ENCODE peak calls at places on chromosomes 11 and 22, in five cellular contexts. M is ovary, O is IMR-90, U is Caco-2, I is cardiac muscle cell. J is an unnamed sample.
A peak's percentile ranks its signal among the peaks of the same experiment; 100 is the strongest.

GRCh38 chr11:5605849-5606248 is 9.4 kb downstream of the TRIM6 start:
- DNase-seq in O (peak; percentile 92), U (no peak), I (no peak), M (no peak), J (peak; percentile 59)

GRCh38 chr22:37182101-37182948 is 5.7 kb downstream of the C1QTNF6 start:
- DNase-seq in U (no peak), I (no peak), O (no peak), M (no peak), J (no peak)

GRCh38 chr22:27125539-27125938 is 468.2 kb downstream of the MIAT start:
- DNase-seq in U (no peak), I (no peak), O (no peak), M (no peak), J (no peak)

GRCh38 chr11:1073261-1073724 is 1.4 kb upstream of the MUC2 start:
- DNase-seq in O (peak; percentile 46), U (no peak), I (no peak), M (no peak), J (no peak)

GRCh38 chr11:44561964-44562734 is 3.3 kb upstream of the CD82 start:
- DNase-seq in M (no peak), O (no peak), I (no peak), U (no peak), J (no peak)

GRCh38 chr11:60711316-60711715 is 11.9 kb downstream of the MS4A8 start:
- DNase-seq in M (no peak), O (no peak), U (peak; percentile 94), I (no peak), J (no peak)

GRCh38 chr22:23225337-23225723 is 45.0 kb downstream of the BCR start:
- DNase-seq in O (no peak), I (no peak), U (no peak), M (no peak), J (no peak)

GRCh38 chr11:109071712-109072524 is 350.1 kb upstream of the C11orf87 start:
- DNase-seq in U (no peak), M (peak; percentile 12), I (no peak), O (peak; percentile 46), J (peak; percentile 6)

GRCh38 chr22:24500251-24500820 is 5.2 kb downstream of the UPB1 start:
- DNase-seq in M (no peak), U (no peak), O (no peak), I (no peak), J (no peak)

GRCh38 chr11:35541621-35542375 is 16.4 kb upstream of the PAMR1 start:
- DNase-seq in O (peak; percentile 93), I (no peak), U (peak; percentile 73), M (no peak), J (no peak)

GRCh38 chr11:9137293-9138132 is 46.1 kb upstream of the SCUBE2 start:
- DNase-seq in U (peak; percentile 77), M (peak; percentile 81), O (peak; percentile 69), I (peak; percentile 79), J (peak; percentile 41)

GRCh38 chr11:74255741-74256369 is 55.6 kb downstream of the P4HA3 start:
- DNase-seq in M (peak; percentile 56), O (peak; percentile 63), I (peak; percentile 66), U (no peak), J (no peak)

GRCh38 chr11:32052218-32052617 is 38.7 kb upstream of the RCN1 start:
- DNase-seq in M (peak; percentile 44), O (peak; percentile 58), I (peak; percentile 73), U (peak; percentile 42), J (peak; percentile 15)

GRCh38 chr11:36622431-36623136 is 24.5 kb upstream of the RAG2 start:
- DNase-seq in M (no peak), O (peak; percentile 36), I (peak; percentile 21), U (no peak), J (peak; percentile 0)

GRCh38 chr11:105937738-105938137 is 84.3 kb downstream of the MSANTD4 start:
- DNase-seq in O (peak; percentile 46), U (no peak), M (no peak), I (no peak), J (no peak)

GRCh38 chr11:133927690-133928627 is 28.8 kb downstream of the IGSF9B start:
- DNase-seq in U (peak; percentile 87), I (peak; percentile 67), M (peak; percentile 70), O (peak; percentile 39), J (peak; percentile 11)

GRCh38 chr22:37077802-37078448 is 26.4 kb downstream of the KCTD17 start:
- DNase-seq in M (peak; percentile 37), U (peak; percentile 61), O (peak; percentile 37), I (peak; percentile 72), J (peak; percentile 10)

GRCh38 chr11:22521226-22521625 is 104.4 kb downstream of the FANCF start:
- DNase-seq in I (no peak), O (peak; percentile 48), M (no peak), U (no peak), J (no peak)

GRCh38 chr11:64650923-64651523 is 60.0 kb downstream of the SLC22A12 start:
- DNase-seq in I (peak; percentile 47), U (no peak), M (no peak), O (peak; percentile 19), J (no peak)

GRCh38 chr22:23042179-23042578 is 28.1 kb upstream of the GNAZ start:
- DNase-seq in U (no peak), O (no peak), M (no peak), I (no peak), J (no peak)

GRCh38 chr11:100674212-100674611 is 12.9 kb upstream of the ARHGAP42 start:
- DNase-seq in M (no peak), U (no peak), I (no peak), O (peak; percentile 98), J (peak; percentile 69)

GRCh38 chr22:23034621-23035556 is 35.4 kb upstream of the GNAZ start:
- DNase-seq in U (no peak), O (no peak), M (no peak), I (no peak), J (no peak)

GRCh38 chr11:60978546-60979380 is 7.3 kb downstream of the CD6 start:
- DNase-seq in M (no peak), I (no peak), U (peak; percentile 9), O (no peak), J (no peak)

GRCh38 chr11:1010006-1010405 is 26.5 kb downstream of the MUC6 start:
- DNase-seq in M (no peak), U (no peak), O (no peak), I (no peak), J (no peak)

GRCh38 chr11:130782361-130783221 is 133.7 kb downstream of the SNX19 start:
- DNase-seq in I (no peak), O (peak; percentile 52), M (no peak), U (no peak), J (no peak)

GRCh38 chr22:45692549-45692948 is 20.9 kb downstream of the ATXN10 start:
- DNase-seq in M (no peak), U (no peak), I (no peak), O (peak; percentile 50), J (no peak)

GRCh38 chr22:43567691-43568308 is 156.0 kb downstream of the MPPED1 start:
- DNase-seq in I (no peak), M (no peak), O (no peak), U (no peak), J (no peak)

GRCh38 chr22:37529652-37530345 is 10.6 kb upstream of the CARD10 start:
- DNase-seq in U (no peak), O (no peak), M (no peak), I (no peak), J (no peak)

GRCh38 chr22:20239063-20239950 is 28.8 kb downstream of the RTN4R start:
- DNase-seq in I (no peak), U (no peak), M (peak; percentile 86), O (peak; percentile 17), J (no peak)

DNA sequence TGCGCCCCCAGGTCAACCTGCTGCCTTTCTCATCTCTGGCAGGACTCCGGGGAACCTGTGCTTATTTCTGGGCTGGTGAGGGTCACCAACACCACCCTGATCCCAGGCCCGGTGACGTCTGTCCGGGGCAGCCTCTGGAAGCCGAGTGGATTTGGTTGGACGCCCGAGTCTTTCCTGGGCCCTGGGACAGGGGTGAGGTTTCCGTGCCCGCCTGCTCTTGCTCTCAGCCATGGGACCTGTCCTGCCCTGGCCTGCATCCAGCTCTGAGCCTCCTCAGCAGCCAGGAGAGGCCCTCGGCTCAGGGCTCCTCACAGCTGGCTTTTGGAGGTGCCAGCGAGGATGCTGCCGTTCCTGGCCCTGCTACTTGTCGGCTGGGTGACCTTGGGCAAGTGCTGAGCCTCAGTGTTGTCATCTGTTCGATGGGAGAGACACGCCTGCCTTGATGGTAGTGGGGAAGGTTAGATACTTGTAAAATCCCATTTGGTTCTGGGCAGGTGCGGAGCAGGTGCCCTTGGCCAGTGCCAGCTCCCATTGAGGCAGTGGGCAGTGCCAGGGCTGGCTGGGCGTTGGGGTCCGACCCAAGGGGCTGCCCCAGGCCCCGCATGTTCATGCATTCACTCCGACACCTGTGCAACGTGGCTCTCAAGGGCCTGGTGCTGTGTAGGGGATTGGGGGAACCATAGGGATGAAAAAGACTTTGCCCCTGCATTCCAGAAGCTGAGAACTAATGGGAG is 58.9 kb upstream of the THY1 start:
- DNase-seq in U (peak; percentile 51), I (no peak), M (no peak), O (no peak), J (no peak)
- TF ChIP-seq CTCF in U (no peak), I (no peak), M (no peak), O (no peak), J (no peak)

DNA sequence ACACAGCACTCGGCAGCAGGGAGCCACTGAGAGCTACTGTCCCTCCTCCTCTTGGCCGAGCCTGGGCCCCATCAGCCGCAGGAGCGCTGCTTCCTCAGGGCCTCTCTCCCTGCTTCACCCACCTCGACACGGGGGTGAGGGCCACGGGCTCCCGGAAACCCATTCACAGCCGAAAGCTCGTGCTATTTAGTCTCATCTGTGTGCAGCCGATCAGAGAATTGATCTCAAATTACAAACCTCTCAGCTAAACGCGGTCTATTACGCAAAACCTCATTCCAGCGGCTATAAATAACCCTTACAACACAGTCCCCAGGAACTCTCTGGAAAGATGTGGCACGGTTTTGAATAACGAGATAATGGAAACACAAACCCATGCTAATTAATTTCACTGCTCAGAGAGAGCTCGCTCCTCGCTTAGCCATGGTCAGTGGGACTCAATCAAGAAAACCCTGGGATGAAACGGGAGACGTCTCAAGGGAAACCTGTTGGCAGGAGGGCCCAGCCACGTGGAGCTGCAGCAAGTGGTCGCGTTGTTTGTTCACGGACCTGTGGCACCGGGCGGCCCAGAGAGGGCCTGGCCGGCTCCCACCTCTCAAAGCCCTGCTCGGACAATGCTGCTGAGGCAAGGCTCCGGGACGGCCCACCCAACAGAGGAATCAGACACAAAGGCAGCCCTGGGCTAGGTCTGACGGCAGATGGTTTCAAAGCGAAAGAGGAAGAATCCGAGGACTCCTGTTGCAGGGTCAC is 210.4 kb downstream of the CTTN start:
- DNase-seq in I (no peak), U (no peak), O (peak; percentile 49), M (no peak), J (no peak)
- H3K4me3 ChIP-seq in I (no peak overlapping the region), U (no peak overlapping the region), O (no peak overlapping the region), M (no peak overlapping the region), J (no peak overlapping the region)

DNA sequence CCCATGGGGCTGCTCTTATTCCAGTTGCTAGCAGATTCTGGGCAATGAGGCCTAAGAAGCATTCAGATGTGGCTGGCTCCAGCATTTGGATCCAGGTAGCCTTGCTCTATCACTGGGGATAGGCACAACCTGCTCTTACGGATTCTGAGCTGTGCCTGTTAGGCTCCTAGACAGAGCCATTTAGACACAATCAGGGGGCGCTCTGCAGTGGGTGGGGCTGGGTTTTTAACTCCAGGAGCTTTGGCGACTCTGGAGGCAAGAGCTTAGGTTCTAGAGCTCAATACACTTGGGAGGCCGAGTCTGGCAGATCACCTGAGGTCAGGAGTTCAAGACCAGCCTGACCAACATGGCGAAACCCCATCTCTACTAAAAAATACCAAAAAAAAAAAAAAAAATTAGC is 32.0 kb downstream of the KCNC1 start:
- DNase-seq in I (no peak), O (no peak), M (no peak), U (no peak), J (no peak)
- H3K9me3 ChIP-seq in I (no peaks in the 10 kb centered on the region), O (no peaks in the 10 kb centered on the region), M (no peaks in the 10 kb centered on the region), U (no peaks in the 10 kb centered on the region), J (no peaks in the 10 kb centered on the region)

GRCh38 chr11:10750838-10751580 is at the start of gene CTR9:
- DNase-seq in U (peak; percentile 96), M (peak; percentile 95), O (peak; percentile 90), I (peak; percentile 95), J (peak; percentile 68)
- TF ChIP-seq CTCF in U (peak; percentile 50), M (no peak), O (peak; percentile 37), I (peak; percentile 29), J (peak; percentile 29)